ENCODE peak calls at places on chromosomes 4 and X, in eight cellular contexts. One of them, this sample, is unnamed.

GRCh38 chrX:78029663-78030062 is 60.2 kb upstream of the PGAM4 start:
- DNase-seq in endothelial cell of umbilical vein: peak
- DNase-seq in H1: no peak
- DNase-seq in lung: no peak
- DNase-seq in foreskin fibroblast: peak
- DNase-seq in GM12865: peak
- DNase-seq in tibial nerve: no peak
- DNase-seq in right cardiac atrium: no peak
- DNase-seq in this sample: no peak

GRCh38 chrX:53356186-53356585 is 66.3 kb downstream of the SMC1A start:
- DNase-seq in endothelial cell of umbilical vein: no peak
- DNase-seq in H1: peak
- DNase-seq in lung: no peak
- DNase-seq in foreskin fibroblast: peak
- DNase-seq in GM12865: peak
- DNase-seq in tibial nerve: no peak
- DNase-seq in right cardiac atrium: no peak
- DNase-seq in this sample: no peak

GRCh38 chr4:29423836-29424721 is 1296.1 kb upstream of the PCDH7 start:
- DNase-seq in endothelial cell of umbilical vein: peak
- DNase-seq in H1: no peak
- DNase-seq in lung: no peak
- DNase-seq in foreskin fibroblast: peak
- DNase-seq in GM12865: no peak
- DNase-seq in tibial nerve: no peak
- DNase-seq in right cardiac atrium: no peak
- DNase-seq in this sample: peak

GRCh38 chr4:68337522-68337921 is 12.4 kb downstream of the YTHDC1 start:
- DNase-seq in endothelial cell of umbilical vein: no peak
- DNase-seq in H1: no peak
- DNase-seq in lung: no peak
- DNase-seq in foreskin fibroblast: no peak
- DNase-seq in GM12865: no peak
- DNase-seq in tibial nerve: no peak
- DNase-seq in right cardiac atrium: no peak
- DNase-seq in this sample: no peak

GRCh38 chr4:181030961-181031360 is 1212.2 kb upstream of the TENM3 start:
- DNase-seq in endothelial cell of umbilical vein: no peak
- DNase-seq in H1: no peak
- DNase-seq in lung: no peak
- DNase-seq in foreskin fibroblast: no peak
- DNase-seq in GM12865: no peak
- DNase-seq in tibial nerve: no peak
- DNase-seq in right cardiac atrium: no peak
- DNase-seq in this sample: no peak

GRCh38 chrX:29530520-29530919 is 684.8 kb upstream of the MAGEB2 start:
- DNase-seq in endothelial cell of umbilical vein: no peak
- DNase-seq in H1: no peak
- DNase-seq in lung: no peak
- DNase-seq in foreskin fibroblast: peak
- DNase-seq in GM12865: no peak
- DNase-seq in tibial nerve: no peak
- DNase-seq in right cardiac atrium: no peak
- DNase-seq in this sample: peak

GRCh38 chr4:128349921-128350320 is 62.3 kb upstream of the PGRMC2 start:
- DNase-seq in endothelial cell of umbilical vein: no peak
- DNase-seq in H1: no peak
- DNase-seq in lung: no peak
- DNase-seq in foreskin fibroblast: peak
- DNase-seq in GM12865: no peak
- DNase-seq in tibial nerve: no peak
- DNase-seq in right cardiac atrium: no peak
- DNase-seq in this sample: peak

GRCh38 chrX:124931241-124931640 is 388.4 kb upstream of the TEX13C start:
- DNase-seq in endothelial cell of umbilical vein: no peak
- DNase-seq in H1: no peak
- DNase-seq in lung: no peak
- DNase-seq in foreskin fibroblast: no peak
- DNase-seq in GM12865: no peak
- DNase-seq in tibial nerve: no peak
- DNase-seq in right cardiac atrium: no peak
- DNase-seq in this sample: no peak

GRCh38 chr4:113142351-113142750 is 92.9 kb downstream of the ANK2 start:
- DNase-seq in endothelial cell of umbilical vein: no peak
- DNase-seq in H1: no peak
- DNase-seq in lung: no peak
- DNase-seq in foreskin fibroblast: no peak
- DNase-seq in GM12865: no peak
- DNase-seq in tibial nerve: no peak
- DNase-seq in right cardiac atrium: no peak
- DNase-seq in this sample: no peak

GRCh38 chr4:52880994-52881393 is 18.9 kb downstream of the RASL11B start:
- DNase-seq in endothelial cell of umbilical vein: no peak
- DNase-seq in H1: no peak
- DNase-seq in lung: no peak
- DNase-seq in foreskin fibroblast: no peak
- DNase-seq in GM12865: no peak
- DNase-seq in tibial nerve: no peak
- DNase-seq in right cardiac atrium: no peak
- DNase-seq in this sample: no peak

GRCh38 chrX:29903365-29903764 is 312.0 kb upstream of the MAGEB2 start:
- DNase-seq in endothelial cell of umbilical vein: peak
- DNase-seq in H1: no peak
- DNase-seq in lung: no peak
- DNase-seq in foreskin fibroblast: peak
- DNase-seq in GM12865: no peak
- DNase-seq in tibial nerve: no peak
- DNase-seq in right cardiac atrium: no peak
- DNase-seq in this sample: no peak

GRCh38 chr4:35358001-35358584 is 886.2 kb downstream of the ARAP2 start:
- DNase-seq in endothelial cell of umbilical vein: no peak
- DNase-seq in H1: no peak
- DNase-seq in lung: no peak
- DNase-seq in foreskin fibroblast: peak
- DNase-seq in GM12865: no peak
- DNase-seq in tibial nerve: no peak
- DNase-seq in right cardiac atrium: no peak
- DNase-seq in this sample: no peak

GRCh38 chr4:13547563-13548041 is 3.3 kb upstream of the NKX3-2 start:
- DNase-seq in endothelial cell of umbilical vein: no peak
- DNase-seq in H1: peak
- DNase-seq in lung: no peak
- DNase-seq in foreskin fibroblast: no peak
- DNase-seq in GM12865: peak
- DNase-seq in tibial nerve: no peak
- DNase-seq in right cardiac atrium: no peak
- DNase-seq in this sample: no peak

GRCh38 chrX:120768681-120769080 is 107.0 kb downstream of the CT47B1 start:
- DNase-seq in endothelial cell of umbilical vein: peak
- DNase-seq in H1: no peak
- DNase-seq in lung: no peak
- DNase-seq in foreskin fibroblast: peak
- DNase-seq in GM12865: no peak
- DNase-seq in tibial nerve: no peak
- DNase-seq in right cardiac atrium: no peak
- DNase-seq in this sample: no peak

GRCh38 chr4:110287130-110287529 is 88.7 kb upstream of the ELOVL6 start:
- DNase-seq in endothelial cell of umbilical vein: no peak
- DNase-seq in H1: no peak
- DNase-seq in lung: no peak
- DNase-seq in foreskin fibroblast: peak
- DNase-seq in GM12865: peak
- DNase-seq in tibial nerve: no peak
- DNase-seq in right cardiac atrium: no peak
- DNase-seq in this sample: peak

GRCh38 chrX:154751121-154751668 is 318 bp upstream of the GAB3 start:
- DNase-seq in endothelial cell of umbilical vein: no peak
- DNase-seq in H1: no peak
- DNase-seq in lung: no peak
- DNase-seq in foreskin fibroblast: no peak
- DNase-seq in GM12865: no peak
- DNase-seq in tibial nerve: no peak
- DNase-seq in right cardiac atrium: peak
- DNase-seq in this sample: no peak

GRCh38 chr4:10072420-10073017 is 44.1 kb downstream of the WDR1 start:
- DNase-seq in endothelial cell of umbilical vein: no peak
- DNase-seq in H1: no peak
- DNase-seq in lung: no peak
- DNase-seq in foreskin fibroblast: no peak
- DNase-seq in GM12865: no peak
- DNase-seq in tibial nerve: no peak
- DNase-seq in right cardiac atrium: no peak
- DNase-seq in this sample: no peak

GRCh38 chrX:140091276-140091886 is 126.1 kb upstream of the CXorf66 start:
- DNase-seq in endothelial cell of umbilical vein: no peak
- DNase-seq in H1: peak
- DNase-seq in lung: no peak
- DNase-seq in foreskin fibroblast: peak
- DNase-seq in GM12865: no peak
- DNase-seq in tibial nerve: no peak
- DNase-seq in right cardiac atrium: peak
- DNase-seq in this sample: no peak

GRCh38 chrX:45143455-45143854 is 57.2 kb downstream of the DIPK2B start:
- DNase-seq in endothelial cell of umbilical vein: no peak
- DNase-seq in H1: no peak
- DNase-seq in lung: no peak
- DNase-seq in foreskin fibroblast: no peak
- DNase-seq in GM12865: no peak
- DNase-seq in tibial nerve: no peak
- DNase-seq in right cardiac atrium: no peak
- DNase-seq in this sample: no peak

GRCh38 chr4:159455675-159456235 is 352.9 kb downstream of the RAPGEF2 start:
- DNase-seq in endothelial cell of umbilical vein: peak
- DNase-seq in H1: no peak
- DNase-seq in lung: no peak
- DNase-seq in foreskin fibroblast: peak
- DNase-seq in GM12865: peak
- DNase-seq in tibial nerve: no peak
- DNase-seq in right cardiac atrium: no peak
- DNase-seq in this sample: no peak

GRCh38 chr4:76272091-76272490 is 20.6 kb downstream of the FAM47E start:
- DNase-seq in endothelial cell of umbilical vein: no peak
- DNase-seq in H1: no peak
- DNase-seq in lung: no peak
- DNase-seq in foreskin fibroblast: no peak
- DNase-seq in GM12865: no peak
- DNase-seq in tibial nerve: no peak
- DNase-seq in right cardiac atrium: no peak
- DNase-seq in this sample: no peak

GRCh38 chrX:39527045-39527444 is 570.7 kb downstream of the BCOR start:
- DNase-seq in endothelial cell of umbilical vein: no peak
- DNase-seq in H1: no peak
- DNase-seq in lung: no peak
- DNase-seq in foreskin fibroblast: peak
- DNase-seq in GM12865: no peak
- DNase-seq in tibial nerve: no peak
- DNase-seq in right cardiac atrium: no peak
- DNase-seq in this sample: no peak

GRCh38 chrX:98548550-98548949 is 1664.8 kb downstream of the RPA4 start:
- DNase-seq in endothelial cell of umbilical vein: no peak
- DNase-seq in H1: no peak
- DNase-seq in lung: no peak
- DNase-seq in foreskin fibroblast: no peak
- DNase-seq in GM12865: no peak
- DNase-seq in tibial nerve: no peak
- DNase-seq in right cardiac atrium: no peak
- DNase-seq in this sample: no peak

GRCh38 chr4:158578476-158578875 is 56.8 kb downstream of the RXFP1 start:
- DNase-seq in endothelial cell of umbilical vein: peak
- DNase-seq in H1: no peak
- DNase-seq in lung: no peak
- DNase-seq in foreskin fibroblast: peak
- DNase-seq in GM12865: no peak
- DNase-seq in tibial nerve: no peak
- DNase-seq in right cardiac atrium: no peak
- DNase-seq in this sample: no peak

GRCh38 chr4:164514765-164515164 is 239.2 kb upstream of the SMIM31 start:
- DNase-seq in endothelial cell of umbilical vein: no peak
- DNase-seq in H1: no peak
- DNase-seq in lung: no peak
- DNase-seq in foreskin fibroblast: no peak
- DNase-seq in GM12865: no peak
- DNase-seq in tibial nerve: no peak
- DNase-seq in right cardiac atrium: no peak
- DNase-seq in this sample: no peak

GRCh38 chr4:103199009-103199408 is 866 bp upstream of the CENPE start:
- DNase-seq in endothelial cell of umbilical vein: no peak
- DNase-seq in H1: no peak
- DNase-seq in lung: no peak
- DNase-seq in foreskin fibroblast: no peak
- DNase-seq in GM12865: no peak
- DNase-seq in tibial nerve: no peak
- DNase-seq in right cardiac atrium: no peak
- DNase-seq in this sample: no peak
- H3K4me3 ChIP-seq in endothelial cell of umbilical vein: no peak
- H3K4me3 ChIP-seq in H1: no peak
- H3K4me3 ChIP-seq in lung: no peak
- H3K4me3 ChIP-seq in foreskin fibroblast: peak
- H3K4me3 ChIP-seq in GM12865: peak
- H3K4me3 ChIP-seq in tibial nerve: peak
- H3K4me3 ChIP-seq in right cardiac atrium: peak
- H3K4me3 ChIP-seq in this sample: peak

GRCh38 chr4:7876096-7876993 is 63.3 kb downstream of the AFAP1 start:
- DNase-seq in endothelial cell of umbilical vein: peak
- DNase-seq in H1: no peak
- DNase-seq in lung: no peak
- DNase-seq in foreskin fibroblast: peak
- DNase-seq in GM12865: peak
- DNase-seq in tibial nerve: no peak
- DNase-seq in right cardiac atrium: peak
- DNase-seq in this sample: no peak
- H3K4me3 ChIP-seq in endothelial cell of umbilical vein: no peak
- H3K4me3 ChIP-seq in H1: no peak
- H3K4me3 ChIP-seq in lung: no peak
- H3K4me3 ChIP-seq in foreskin fibroblast: peak
- H3K4me3 ChIP-seq in GM12865: no peak
- H3K4me3 ChIP-seq in tibial nerve: no peak
- H3K4me3 ChIP-seq in right cardiac atrium: no peak
- H3K4me3 ChIP-seq in this sample: no peak

GRCh38 chr4:125322363-125322730 is 7.6 kb downstream of the FAT4 start:
- DNase-seq in endothelial cell of umbilical vein: peak
- DNase-seq in H1: no peak
- DNase-seq in lung: no peak
- DNase-seq in foreskin fibroblast: peak
- DNase-seq in GM12865: no peak
- DNase-seq in tibial nerve: no peak
- DNase-seq in right cardiac atrium: no peak
- DNase-seq in this sample: peak
- H3K4me3 ChIP-seq in endothelial cell of umbilical vein: no peak
- H3K4me3 ChIP-seq in H1: no peak
- H3K4me3 ChIP-seq in lung: no peak
- H3K4me3 ChIP-seq in foreskin fibroblast: peak
- H3K4me3 ChIP-seq in GM12865: no peak
- H3K4me3 ChIP-seq in tibial nerve: no peak
- H3K4me3 ChIP-seq in right cardiac atrium: peak
- H3K4me3 ChIP-seq in this sample: peak

GRCh38 chrX:131836161-131836560 is 186.9 kb upstream of the STK26 start:
- DNase-seq in endothelial cell of umbilical vein: no peak
- DNase-seq in H1: no peak
- DNase-seq in lung: no peak
- DNase-seq in foreskin fibroblast: no peak
- DNase-seq in GM12865: no peak
- DNase-seq in tibial nerve: no peak
- DNase-seq in right cardiac atrium: no peak
- DNase-seq in this sample: no peak
- H3K4me3 ChIP-seq in endothelial cell of umbilical vein: no peak
- H3K4me3 ChIP-seq in H1: no peak
- H3K4me3 ChIP-seq in lung: no peak
- H3K4me3 ChIP-seq in foreskin fibroblast: no peak
- H3K4me3 ChIP-seq in GM12865: no peak
- H3K4me3 ChIP-seq in tibial nerve: no peak
- H3K4me3 ChIP-seq in right cardiac atrium: no peak
- H3K4me3 ChIP-seq in this sample: no peak

GRCh38 chr4:1856920-1857699 is 1.2 kb upstream of the LETM1 start:
- DNase-seq in endothelial cell of umbilical vein: no peak
- DNase-seq in H1: no peak
- DNase-seq in lung: no peak
- DNase-seq in foreskin fibroblast: peak
- DNase-seq in GM12865: no peak
- DNase-seq in tibial nerve: no peak
- DNase-seq in right cardiac atrium: peak
- DNase-seq in this sample: no peak
- H3K4me3 ChIP-seq in endothelial cell of umbilical vein: peak
- H3K4me3 ChIP-seq in H1: peak
- H3K4me3 ChIP-seq in lung: peak
- H3K4me3 ChIP-seq in foreskin fibroblast: peak
- H3K4me3 ChIP-seq in GM12865: peak
- H3K4me3 ChIP-seq in tibial nerve: peak
- H3K4me3 ChIP-seq in right cardiac atrium: peak
- H3K4me3 ChIP-seq in this sample: peak